ENCODE peak calls at places on chromosome 7, in four cellular contexts. B, Q, L and T are unnamed samples.

GRCh38 chr7:80783688-80784327 is 135.0 kb downstream of the SEMA3C start:
- DNase-seq in B (no peak), Q (no peak), L (no peak), T (no peak)

GRCh38 chr7:148605350-148605749 is 14.8 kb downstream of the C7orf33 start:
- DNase-seq in B (no peak), Q (no peak), L (peak; percentile 13), T (no peak)

GRCh38 chr7:101112233-101112632 is 14.7 kb upstream of the SERPINE1 start:
- DNase-seq in B (no peak), Q (no peak), L (no peak), T (no peak)

GRCh38 chr7:87231715-87232114 is 12.2 kb upstream of the TMEM243 start:
- DNase-seq in B (no peak), Q (no peak), L (no peak), T (no peak)

GRCh38 chr7:34108150-34108549 is 202.8 kb downstream of the BMPER start:
- DNase-seq in B (no peak), Q (no peak), L (no peak), T (no peak)

GRCh38 chr7:2040893-2041270 is 191.9 kb downstream of the MAD1L1 start:
- DNase-seq in B (no peak), Q (no peak), L (no peak), T (no peak)

GRCh38 chr7:127150543-127150942 is 102.2 kb downstream of the GRM8 start:
- DNase-seq in B (no peak), Q (no peak), L (no peak), T (no peak)

GRCh38 chr7:116265881-116266280 is 55.5 kb downstream of the TES start:
- DNase-seq in B (no peak), Q (no peak), L (no peak), T (no peak)